ENCODE peak calls at places on chromosome 4, in five cellular contexts. C is CD4-positive, alpha-beta T cell; L is left ventricle myocardium inferior; M is endodermal cell; F is uterus. E is an unnamed sample.

GRCh38 chr4:184937745-184938144 is 80.5 kb upstream of the HELT start:
- DNase-seq in C (no peak), L (no peak), M (no peak), F (no peak), E (no peak)

GRCh38 chr4:28267166-28267565 is 1406.5 kb downstream of the STIM2 start:
- DNase-seq in C (no peak), L (no peak), M (no peak), F (no peak), E (no peak)

GRCh38 chr4:39635023-39635422 is 3.6 kb downstream of the SMIM14 start:
- DNase-seq in C (no peak), L (no peak), M (peak; percentile 77), F (no peak), E (no peak)

GRCh38 chr4:121072836-121073362 is 564 bp upstream of the NDNF start:
- DNase-seq in C (no peak), L (peak; percentile 19), M (peak; percentile 76), F (no peak), E (no peak)

GRCh38 chr4:174672276-174672675 is 150.0 kb upstream of the HPGD start:
- DNase-seq in C (no peak), L (no peak), M (no peak), F (no peak), E (no peak)

GRCh38 chr4:73979407-73979806 is 2.4 kb downstream of the PF4 start:
- DNase-seq in C (no peak), L (no peak), M (no peak), F (no peak), E (no peak)

GRCh38 chr4:48109413-48110263 is 24.4 kb downstream of the TXK start:
- DNase-seq in C (no peak), L (no peak), M (peak; percentile 50), F (no peak), E (peak; percentile 42)

GRCh38 chr4:14524236-14524635 is 478.0 kb upstream of the CPEB2 start:
- DNase-seq in C (no peak), L (no peak), M (no peak), F (no peak), E (no peak)

GRCh38 chr4:119189638-119190037 is 22.9 kb upstream of the USP53 start:
- DNase-seq in C (no peak), L (no peak), M (no peak), F (no peak), E (no peak)

GRCh38 chr4:20430555-20430954 is 178.8 kb downstream of the SLIT2 start:
- DNase-seq in C (no peak), L (no peak), M (no peak), F (no peak), E (no peak)

GRCh38 chr4:114780205-114780604 is 181.6 kb downstream of the UGT8 start:
- DNase-seq in C (no peak), L (no peak), M (peak; percentile 63), F (no peak), E (no peak)

GRCh38 chr4:63563288-63564014 is 845.8 kb downstream of the TECRL start:
- DNase-seq in C (no peak), L (no peak), M (peak; percentile 68), F (no peak), E (no peak)

GRCh38 chr4:63169836-63170235 is 1239.4 kb downstream of the TECRL start:
- DNase-seq in C (no peak), L (no peak), M (no peak), F (no peak), E (no peak)

GRCh38 chr4:87565746-87566145 is 36.6 kb upstream of the SPARCL1 start:
- DNase-seq in C (no peak), L (no peak), M (no peak), F (no peak), E (no peak)
- H3K27ac ChIP-seq in C (no peak overlapping the region), L (no peak overlapping the region), M (no peak overlapping the region), F (no peak overlapping the region), E (no peak overlapping the region)

DNA sequence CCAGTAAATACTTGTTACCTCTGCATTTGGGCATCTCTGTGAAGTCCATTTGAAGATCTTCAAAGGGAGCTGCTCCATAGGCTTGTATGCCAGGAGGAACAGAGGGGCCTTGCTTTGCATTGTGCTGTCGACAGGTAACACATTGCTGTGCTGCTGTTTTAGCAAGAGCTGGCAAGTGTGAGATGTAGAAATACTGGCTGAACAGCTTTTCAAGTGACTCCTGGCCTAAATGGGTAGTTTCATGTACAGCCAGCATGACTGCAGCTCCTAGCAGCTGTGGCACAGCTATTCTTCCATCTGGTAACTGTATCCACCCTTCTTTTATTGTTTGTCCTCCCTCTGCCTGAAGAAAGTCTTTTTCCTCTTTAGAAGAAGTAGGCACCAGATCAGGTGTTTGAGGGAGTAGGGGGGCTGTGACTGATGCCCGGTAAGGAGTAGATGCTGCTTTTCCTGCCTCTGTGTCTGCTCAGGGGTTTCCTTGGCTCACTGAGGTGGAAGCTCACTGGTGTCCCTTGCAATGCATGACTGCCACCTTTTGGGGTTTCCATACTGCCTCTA is 965.3 kb downstream of the CCSER1 start:
- DNase-seq in C (no peak), L (no peak), M (no peak), F (no peak), E (no peak)
- H3K27me3 ChIP-seq in C (no peaks in the 10 kb centered on the region), L (no peaks in the 10 kb centered on the region), M (no peaks in the 10 kb centered on the region), F (no peaks in the 10 kb centered on the region), E (no peaks in the 10 kb centered on the region)

DNA sequence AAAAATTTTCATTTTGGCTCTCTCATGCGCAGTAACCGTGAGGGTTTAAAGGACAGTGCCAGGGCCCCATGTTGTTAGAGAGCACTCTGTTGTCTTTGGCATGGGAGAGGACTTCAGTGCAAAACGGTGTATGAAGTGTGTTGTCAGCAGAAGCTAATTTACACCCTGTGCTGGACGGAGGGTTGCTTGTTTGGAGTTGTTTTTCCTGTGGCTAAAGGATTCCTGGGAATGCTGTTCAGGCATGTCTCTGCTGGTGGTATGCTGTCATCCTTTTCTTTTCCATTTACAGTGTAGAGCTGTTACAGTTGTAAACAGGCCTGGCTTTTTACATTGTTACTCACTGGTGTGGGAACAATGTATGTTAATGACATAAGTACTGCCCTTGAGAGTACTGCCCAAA is 206.3 kb downstream of the CBR4 start:
- DNase-seq in C (no peak), L (no peak), M (peak; percentile 78), F (no peak), E (no peak)
- H3K27ac ChIP-seq in C (no peak overlapping the region), L (peak overlapping the region; percentile 49), M (peak overlapping the region; percentile 54), F (peak overlapping the region; percentile 57), E (no peak overlapping the region)

GRCh38 chr4:1015746-1016145 is 4.3 kb downstream of the FGFRL1 start:
- DNase-seq in C (no peak), L (no peak), M (no peak), F (no peak), E (no peak)

GRCh38 chr4:1014395-1015167 is 3.2 kb downstream of the FGFRL1 start:
- DNase-seq in C (no peak), L (no peak), M (no peak), F (no peak), E (no peak)

GRCh38 chr4:1017211-1017610 is 5.8 kb downstream of the FGFRL1 start:
- DNase-seq in C (no peak), L (no peak), M (no peak), F (no peak), E (no peak)

GRCh38 chr4:1013225-1014073 is 2.0 kb downstream of the FGFRL1 start:
- DNase-seq in C (no peak), L (no peak), M (no peak), F (no peak), E (no peak)

GRCh38 chr4:1015179-1015578 is 3.8 kb downstream of the FGFRL1 start:
- DNase-seq in C (no peak), L (no peak), M (no peak), F (no peak), E (no peak)
- H3K27me3 ChIP-seq in C (no peaks in the 10 kb centered on the region), L (no peaks in the 10 kb centered on the region), M (peaks cover 9% of the 10 kb centered on the region), F (no peaks in the 10 kb centered on the region), E (no peaks in the 10 kb centered on the region)

DNA sequence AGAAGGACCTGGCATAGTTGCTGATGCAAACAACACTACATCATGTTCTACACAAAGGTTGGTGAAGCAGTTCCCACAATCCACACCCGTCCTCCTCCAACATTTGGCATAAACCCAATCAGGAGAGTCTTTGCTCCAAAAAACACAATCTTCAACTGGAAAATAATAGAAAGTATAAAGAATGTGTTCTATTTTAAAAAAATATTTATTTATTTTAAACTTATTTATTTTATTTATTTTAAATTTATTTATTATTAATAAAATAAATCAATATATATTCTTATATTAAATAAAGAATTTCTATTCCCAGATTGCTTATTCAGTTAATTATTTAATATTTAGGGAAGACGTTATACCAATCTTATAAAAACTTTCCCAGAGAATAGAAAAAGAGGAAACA is 1753.7 kb upstream of the AGA start:
- DNase-seq in C (no peak), L (no peak), M (no peak), F (no peak), E (no peak)
- H3K27ac ChIP-seq in C (no peak overlapping the region), L (no peak overlapping the region), M (no peak overlapping the region), F (no peak overlapping the region), E (no peak overlapping the region)